ENCODE peak calls at places on chromosomes 4 and X, in seven cellular contexts. S is tibial nerve; B is psoas muscle; Q is PC-3; K is Karpas-422; J is colonic mucosa; E is CD8-positive, alpha-beta T cell. C is an unnamed sample.
A peak's percentile ranks its signal among the peaks of the same experiment; 100 is the strongest.

GRCh38 chr4:121155893-121156292 is 8.2 kb downstream of the TNIP3 start:
- DNase-seq in Q (peak; percentile 64), E (no peak), S (no peak), J (no peak), B (no peak), K (no peak), C (no peak)

GRCh38 chrX:120299928-120300327 is 11.3 kb downstream of the TMEM255A start:
- DNase-seq in E (no peak), K (no peak), J (no peak), Q (peak; percentile 6), B (no peak), S (no peak), C (no peak)

GRCh38 chrX:153061732-153062131 is 5.5 kb downstream of the PNMA3 start:
- DNase-seq in J (no peak), Q (peak; percentile 71), S (no peak), E (no peak), B (no peak), K (no peak), C (no peak)

GRCh38 chr4:104589264-104589868 is 94.7 kb upstream of the CXXC4 start:
- DNase-seq in J (no peak), E (no peak), B (no peak), K (no peak), S (no peak), Q (no peak), C (no peak)

GRCh38 chr4:59712474-59712873 is 1487.7 kb upstream of the ADGRL3 start:
- DNase-seq in S (no peak), J (no peak), B (no peak), Q (peak; percentile 18), K (no peak), E (no peak), C (no peak)

GRCh38 chrX:39000802-39001201 is 199.5 kb downstream of the MID1IP1 start:
- DNase-seq in S (no peak), B (no peak), K (no peak), J (no peak), E (no peak), Q (peak; percentile 73), C (no peak)

GRCh38 chrX:1440506-1440905 is 12.2 kb downstream of the ASMTL start:
- DNase-seq in J (no peak), S (no peak), Q (no peak), B (no peak), E (peak; percentile 1), K (no peak), C (peak; percentile 2)

GRCh38 chrX:114152130-114152529 is 431.8 kb upstream of the HTR2C start:
- DNase-seq in Q (peak; percentile 81), K (peak; percentile 41), J (no peak), S (no peak), B (no peak), E (no peak), C (no peak)

GRCh38 chr4:123591875-123592274 is 195.3 kb downstream of the SPRY1 start:
- DNase-seq in K (no peak), E (no peak), Q (no peak), B (no peak), J (no peak), S (no peak), C (no peak)

GRCh38 chr4:114052227-114052626 is 72.8 kb upstream of the ARSJ start:
- DNase-seq in K (no peak), S (no peak), B (no peak), E (no peak), J (no peak), Q (no peak), C (no peak)

GRCh38 chrX:17778984-17779383 is 41.7 kb downstream of the SCML1 start:
- DNase-seq in J (no peak), B (no peak), S (no peak), K (no peak), E (no peak), Q (no peak), C (no peak)

GRCh38 chrX:4263005-4263404 is 549.6 kb upstream of the PRKX start:
- DNase-seq in S (no peak), J (no peak), E (no peak), Q (peak; percentile 52), K (peak; percentile 65), B (no peak), C (no peak)

GRCh38 chr4:37682701-37683401 is 3.3 kb downstream of the RELL1 start:
- DNase-seq in E (no peak), B (no peak), S (no peak), J (no peak), Q (no peak), K (no peak), C (no peak)

GRCh38 chr4:146333187-146333894 is 119.0 kb downstream of the REELD1 start:
- DNase-seq in S (no peak), J (no peak), K (peak; percentile 44), E (no peak), Q (peak; percentile 87), B (no peak), C (no peak)

GRCh38 chr4:134505511-134505910 is 303.9 kb upstream of the PABPC4L start:
- DNase-seq in B (no peak), Q (no peak), E (no peak), K (no peak), S (no peak), J (no peak), C (no peak)

DNA sequence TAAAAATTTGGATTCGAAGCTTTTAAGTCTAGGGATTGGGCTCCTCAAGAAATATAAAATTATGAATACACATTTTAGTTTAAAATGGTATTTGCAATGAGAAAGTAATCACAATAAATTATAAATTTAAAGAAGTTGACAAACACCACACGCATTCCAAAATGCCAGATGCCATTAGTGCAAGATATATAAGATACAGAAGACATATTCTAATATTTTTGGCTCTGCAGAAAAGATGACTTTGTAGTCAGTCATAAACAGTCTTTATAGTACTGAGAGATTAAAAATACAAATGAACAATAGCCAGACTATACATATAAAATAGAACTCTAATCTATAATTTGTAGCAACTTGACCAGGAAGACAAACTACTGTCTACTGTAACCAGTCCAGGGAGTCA is 309.0 kb upstream of the PABPC4L start:
- DNase-seq in Q (no peak), K (no peak), J (no peak), S (no peak), B (no peak), E (no peak), C (no peak)
- H3K27ac ChIP-seq in Q (no peak overlapping the region), K (no peak overlapping the region), J (no peak overlapping the region), S (no peak overlapping the region), B (no peak overlapping the region), E (no peak overlapping the region), C (no peak overlapping the region)

GRCh38 chr4:136841526-136841925 is 690.8 kb downstream of the PCDH18 start:
- DNase-seq in J (no peak), S (no peak), E (no peak), Q (no peak), B (no peak), K (no peak), C (no peak)
- H3K27ac ChIP-seq in J (no peak overlapping the region), S (no peak overlapping the region), E (no peak overlapping the region), Q (no peak overlapping the region), B (no peak overlapping the region), K (no peak overlapping the region), C (no peak overlapping the region)

DNA sequence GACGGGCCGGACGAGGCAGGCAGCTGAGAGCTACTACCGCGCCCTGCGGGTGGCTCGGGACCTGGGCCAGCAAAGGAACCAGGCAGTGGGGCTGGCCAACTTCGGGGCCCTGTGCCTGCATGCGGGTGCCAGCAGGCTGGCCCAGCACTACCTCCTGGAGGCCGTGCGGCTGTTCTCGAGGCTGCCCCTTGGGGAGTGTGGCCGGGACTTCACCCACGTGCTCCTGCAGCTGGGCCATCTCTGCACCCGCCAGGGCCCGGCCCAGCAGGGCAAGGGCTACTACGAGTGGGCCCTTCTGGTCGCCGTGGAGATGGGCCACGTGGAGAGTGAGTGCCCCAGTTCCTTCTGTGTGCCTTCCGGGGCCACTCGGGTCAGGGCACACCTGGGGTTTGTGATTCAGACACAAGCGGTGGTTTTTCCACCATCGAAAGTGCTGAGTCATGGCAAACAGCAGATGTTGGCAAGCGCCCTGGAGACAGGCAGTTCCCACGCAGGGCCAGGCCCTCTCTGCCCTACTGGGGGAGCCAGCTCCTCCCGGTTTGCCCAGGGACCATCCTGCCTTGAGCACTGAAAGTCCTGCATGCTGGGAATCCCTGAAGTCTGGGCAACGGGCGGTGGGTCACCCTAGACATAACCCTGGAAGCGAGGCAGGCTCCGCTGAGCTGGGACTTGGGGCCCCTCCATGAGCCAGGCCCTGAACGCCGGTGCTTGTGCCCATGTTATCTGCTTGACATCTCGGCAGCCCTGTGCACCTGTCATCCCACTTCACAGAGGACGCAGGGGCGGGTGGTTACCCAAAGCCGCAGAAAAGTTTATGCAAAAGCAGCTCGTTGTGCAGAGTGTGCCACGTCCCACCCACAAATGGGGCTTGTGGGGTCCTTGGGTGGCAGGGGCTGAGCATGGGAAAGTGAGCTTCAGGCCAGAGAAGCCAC is 29.5 kb downstream of the SH3TC1 start:
- DNase-seq in B (peak; percentile 70), K (no peak), S (peak; percentile 61), Q (peak; percentile 71), E (peak; percentile 69), J (peak; percentile 67), C (peak; percentile 86)
- H3K27ac ChIP-seq in B (peak overlapping the region; percentile 13), K (no peak overlapping the region), S (no peak overlapping the region), Q (peak overlapping the region; percentile 64), E (peak overlapping the region; percentile 6), J (peak overlapping the region; percentile 36), C (peak overlapping the region; percentile 82)

GRCh38 chr4:177016541-177017141 is 223.9 kb upstream of the VEGFC start:
- DNase-seq in E (no peak), S (no peak), B (no peak), Q (peak; percentile 14), K (no peak), J (no peak), C (no peak)
- H3K27ac ChIP-seq in E (no peak overlapping the region), S (no peak overlapping the region), B (no peak overlapping the region), Q (peak overlapping the region; percentile 4), K (no peak overlapping the region), J (no peak overlapping the region), C (no peak overlapping the region)

DNA sequence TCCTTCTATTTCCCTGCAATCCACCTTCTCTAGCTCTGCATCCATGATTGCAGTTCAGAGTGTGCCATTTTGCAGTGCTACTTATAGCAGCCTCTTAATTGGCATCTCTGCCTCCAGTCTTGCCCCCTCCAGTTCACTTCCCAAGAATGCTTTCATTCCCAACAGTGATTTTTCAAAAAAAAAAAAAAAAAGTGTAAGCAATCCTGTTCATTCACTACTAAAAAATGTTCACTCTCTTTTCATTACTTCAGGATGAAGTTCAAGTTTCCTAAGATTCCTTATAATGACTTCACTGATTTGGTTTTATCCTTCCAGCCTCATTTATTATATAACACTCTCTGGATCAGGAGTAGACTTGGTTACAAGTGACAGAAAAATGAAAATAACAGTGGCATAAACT is 124.7 kb upstream of the LNX1 start:
- DNase-seq in J (no peak), S (no peak), K (no peak), Q (no peak), E (no peak), B (no peak), C (no peak)
- H3K27ac ChIP-seq in J (no peak overlapping the region), S (no peak overlapping the region), K (no peak overlapping the region), Q (no peak overlapping the region), E (no peak overlapping the region), B (no peak overlapping the region), C (no peak overlapping the region)